ENCODE peak calls at places on chromosomes 16 and 17, in seven cellular contexts. A, F, J, Z, K, T and M are unnamed samples.

GRCh38 chr16:89482087-89482823 is 8.1 kb downstream of the ANKRD11 start:
- DNase-seq in A (no peak), Z (no peak), F (no peak), J (no peak), K (no peak), T (no peak), M (no peak)

GRCh38 chr16:50247123-50247905 is 19.0 kb upstream of the ADCY7 start:
- DNase-seq in K (no peak), Z (no peak), J (peak), A (no peak), T (no peak), F (no peak), M (no peak)

GRCh38 chr16:50458694-50459271 is 89.4 kb upstream of the NKD1 start:
- DNase-seq in A (no peak), F (no peak), K (no peak), J (no peak), T (no peak), Z (no peak), M (no peak)

GRCh38 chr17:62819511-62820221 is 11.6 kb upstream of the MARCHF10 start:
- DNase-seq in J (peak), A (no peak), F (peak), T (peak), K (no peak), Z (no peak), M (peak)

GRCh38 chr16:85759136-85759535 is 8.2 kb upstream of the C16orf74 start:
- DNase-seq in Z (no peak), K (no peak), F (no peak), A (no peak), T (no peak), J (no peak), M (no peak)

GRCh38 chr17:57998234-57998746 is 8.8 kb downstream of the SRSF1 start:
- DNase-seq in J (no peak), K (no peak), Z (no peak), F (no peak), A (no peak), T (no peak), M (no peak)

GRCh38 chr16:57617604-57618111 is 10.8 kb upstream of the ADGRG1 start:
- DNase-seq in Z (no peak), K (no peak), J (no peak), A (no peak), T (no peak), F (no peak), M (no peak)

GRCh38 chr16:54291107-54291980 is 4.8 kb upstream of the IRX3 start:
- DNase-seq in J (no peak), A (no peak), Z (no peak), F (no peak), K (no peak), T (no peak), M (no peak)

GRCh38 chr16:58732545-58733247 is 1.4 kb downstream of the GOT2 start:
- DNase-seq in Z (no peak), K (peak), A (no peak), J (no peak), F (no peak), T (no peak), M (peak)

GRCh38 chr17:62692721-62693431 is 65.4 kb downstream of the MRC2 start:
- DNase-seq in J (no peak), A (no peak), T (no peak), K (peak), Z (no peak), F (no peak), M (peak)

GRCh38 chr17:80957461-80957941 is 34.1 kb upstream of the CHMP6 start:
- DNase-seq in T (no peak), Z (no peak), F (no peak), K (no peak), J (no peak), A (no peak), M (no peak)

GRCh38 chr16:3908951-3909437 is 28.5 kb upstream of the CREBBP start:
- DNase-seq in K (no peak), J (no peak), Z (no peak), T (no peak), F (no peak), A (no peak), M (no peak)

GRCh38 chr17:47692137-47692894 is 1.6 kb upstream of the TBKBP1 start:
- DNase-seq in F (no peak), A (no peak), K (peak), Z (no peak), J (no peak), T (no peak), M (no peak)

GRCh38 chr17:37392024-37392590 is 14.5 kb downstream of the ACACA start:
- DNase-seq in F (no peak), J (no peak), K (peak), Z (no peak), T (peak), A (no peak), M (peak)

GRCh38 chr16:706189-707061 is 824 bp upstream of the FBXL16 start:
- DNase-seq in T (no peak), F (no peak), Z (no peak), K (no peak), J (no peak), A (no peak), M (no peak)

GRCh38 chr16:50102046-50102756 is 36.4 kb downstream of the HEATR3 start:
- DNase-seq in K (peak), J (no peak), F (peak), T (no peak), A (no peak), Z (no peak), M (no peak)

GRCh38 chr16:89871895-89872294 is 1.5 kb upstream of the TCF25 start:
- DNase-seq in A (no peak), F (no peak), K (no peak), J (no peak), T (no peak), Z (no peak), M (no peak)